ENCODE peak calls at places on chromosomes 16 and 17, in seven cellular contexts. K is heart right ventricle; A is lower leg skin; F is M059J; G is tibial nerve; V is body of pancreas; W is activated T-helper 2 cell treated with anti-CD3 and anti-CD28 coated beads, Interferon-gamma antibody, Interleukin-2, Interleukin-4, amounts not matched to agents 10 μg/mL and 5 μg/mL and 100 μg/mL, durations not matched to agents 14 hours and 24 hours and 36 hours. B is an unnamed sample.

GRCh38 chr16:2090819-2091721 is 43.3 kb downstream of the TSC2 start:
- DNase-seq in K (peak; percentile 73), A (no peak), F (no peak), G (peak; percentile 36), V (peak; percentile 93), W (no peak), B (no peak)

GRCh38 chr16:15970202-15970601 is 20.8 kb downstream of the ABCC1 start:
- DNase-seq in K (no peak), A (no peak), F (peak; percentile 55), G (no peak), V (no peak), W (no peak), B (no peak)

GRCh38 chr17:72518333-72518732 is 397.5 kb downstream of the SOX9 start:
- DNase-seq in K (no peak), A (no peak), F (no peak), G (no peak), V (no peak), W (no peak), B (no peak)

GRCh38 chr16:63592852-63593251 is 1529.0 kb downstream of the CDH11 start:
- DNase-seq in K (no peak), A (no peak), F (no peak), G (no peak), V (no peak), W (no peak), B (no peak)

GRCh38 chr17:80891096-80892018 is 100.3 kb upstream of the CHMP6 start:
- DNase-seq in K (no peak), A (no peak), F (peak; percentile 99), G (no peak), V (peak; percentile 44), W (peak; percentile 80), B (no peak)

GRCh38 chr16:75252049-75252864 is 833 bp upstream of the BCAR1 start:
- DNase-seq in K (no peak), A (no peak), F (no peak), G (no peak), V (no peak), W (no peak), B (no peak)

GRCh38 chr16:88403794-88404581 is 21.2 kb downstream of the ZNF469 start:
- DNase-seq in K (no peak), A (no peak), F (no peak), G (no peak), V (no peak), W (no peak), B (no peak)

GRCh38 chr17:74453665-74454196 is 12.7 kb upstream of the CD300A start:
- DNase-seq in K (no peak), A (no peak), F (peak; percentile 78), G (no peak), V (peak; percentile 94), W (no peak), B (no peak)

GRCh38 chr17:45428050-45428953 is 4.4 kb downstream of the ARHGAP27 start:
- DNase-seq in K (peak; percentile 76), A (peak; percentile 95), F (peak; percentile 59), G (peak; percentile 55), V (peak; percentile 72), W (peak; percentile 77), B (peak; percentile 58)

GRCh38 chr17:77708049-77708448 is 250.5 kb upstream of the TNRC6C start:
- DNase-seq in K (no peak), A (peak; percentile 15), F (no peak), G (no peak), V (no peak), W (no peak), B (no peak)

GRCh38 chr17:59353936-59354755 is 22.7 kb downstream of the YPEL2 start:
- DNase-seq in K (no peak), A (no peak), F (no peak), G (no peak), V (no peak), W (no peak), B (no peak)

GRCh38 chr17:34998205-34998604 is 17.9 kb downstream of the LIG3 start:
- DNase-seq in K (peak; percentile 66), A (peak; percentile 94), F (peak; percentile 58), G (peak; percentile 58), V (peak; percentile 77), W (peak; percentile 70), B (peak; percentile 90)

GRCh38 chr17:45077643-45078042 is 16.5 kb downstream of the NMT1 start:
- DNase-seq in K (no peak), A (no peak), F (no peak), G (no peak), V (no peak), W (no peak), B (no peak)

B was measured in pons.